ENCODE peak calls at places on chromosome 14, in six cellular contexts. F, N, X, E, Q and U are unnamed samples.

GRCh38 chr14:92532490-92533163 is 19.0 kb downstream of the RIN3 start:
- DNase-seq in Q (no peak), E (no peak), F (no peak), N (no peak), X (no peak), U (no peak)

GRCh38 chr14:57405562-57405961 is 15.2 kb downstream of the NAA30 start:
- DNase-seq in Q (no peak), N (no peak), F (no peak), X (no peak), E (no peak), U (no peak)

GRCh38 chr14:81176224-81176623 is 44.5 kb downstream of the GTF2A1 start:
- DNase-seq in N (no peak), F (no peak), X (no peak), Q (no peak), E (peak; percentile 34), U (no peak)

GRCh38 chr14:103698380-103699260 is 16.6 kb downstream of the XRCC3 start:
- DNase-seq in E (peak; percentile 23), N (no peak), Q (no peak), X (no peak), F (no peak), U (no peak)

GRCh38 chr14:93073833-93074769 is 41.6 kb downstream of the ITPK1 start:
- DNase-seq in X (peak; percentile 70), Q (no peak), N (no peak), E (peak; percentile 56), F (no peak), U (no peak)

GRCh38 chr14:52834440-52834842 is 43.0 kb upstream of the GNPNAT1 start:
- DNase-seq in Q (no peak), X (peak; percentile 75), N (no peak), F (peak; percentile 82), E (no peak), U (no peak)

GRCh38 chr14:26598081-26598671 is 343 bp upstream of the NOVA1 start:
- DNase-seq in E (peak; percentile 74), F (no peak), N (no peak), Q (peak; percentile 90), X (peak; percentile 97), U (peak; percentile 90)

GRCh38 chr14:69518341-69519101 is 34.0 kb downstream of the PLEKHD1 start:
- DNase-seq in N (no peak), X (no peak), Q (no peak), E (no peak), F (peak; percentile 22), U (no peak)

GRCh38 chr14:86574778-86575129 is 1044.8 kb downstream of the FLRT2 start:
- DNase-seq in X (no peak), E (no peak), F (no peak), N (no peak), Q (no peak), U (no peak)

GRCh38 chr14:102774391-102775153 is 2.7 kb upstream of the TRAF3 start:
- DNase-seq in F (peak; percentile 70), Q (peak; percentile 52), E (no peak), X (peak; percentile 83), N (no peak), U (no peak)

GRCh38 chr14:71555654-71556559 is 376.3 kb upstream of the RGS6 start:
- DNase-seq in X (peak; percentile 26), E (no peak), F (no peak), Q (no peak), N (no peak), U (no peak)

GRCh38 chr14:52399104-52399503 is 85.0 kb downstream of the PTGER2 start:
- DNase-seq in N (no peak), X (no peak), E (no peak), F (no peak), Q (no peak), U (no peak)

GRCh38 chr14:50823763-50824636 is 7.0 kb downstream of the NIN start:
- DNase-seq in E (no peak), F (no peak), N (no peak), Q (no peak), X (no peak), U (no peak)

GRCh38 chr14:102096569-102097188 is 9.8 kb upstream of the HSP90AA1 start:
- DNase-seq in F (peak; percentile 58), X (peak; percentile 89), Q (peak; percentile 90), N (no peak), E (peak; percentile 87), U (peak; percentile 88)

GRCh38 chr14:78335531-78335930 is 165.4 kb downstream of the NRXN3 start:
- DNase-seq in N (no peak), F (no peak), E (no peak), Q (no peak), X (no peak), U (no peak)

GRCh38 chr14:69246331-69246730 is 13.6 kb upstream of the GALNT16 start:
- DNase-seq in E (no peak), Q (peak; percentile 69), X (no peak), F (no peak), N (no peak), U (no peak)

GRCh38 chr14:64572721-64573508 is 23.2 kb downstream of the PPP1R36 start:
- DNase-seq in N (no peak), F (no peak), Q (no peak), E (no peak), X (no peak), U (no peak)

GRCh38 chr14:63508033-63508432 is 35.1 kb downstream of the PPP2R5E start:
- DNase-seq in X (no peak), E (no peak), F (no peak), N (no peak), Q (no peak), U (no peak)

GRCh38 chr14:53331247-53331646 is 178.1 kb upstream of the DDHD1 start:
- DNase-seq in N (no peak), E (no peak), Q (no peak), F (peak; percentile 30), X (peak; percentile 8), U (no peak)

DNA sequence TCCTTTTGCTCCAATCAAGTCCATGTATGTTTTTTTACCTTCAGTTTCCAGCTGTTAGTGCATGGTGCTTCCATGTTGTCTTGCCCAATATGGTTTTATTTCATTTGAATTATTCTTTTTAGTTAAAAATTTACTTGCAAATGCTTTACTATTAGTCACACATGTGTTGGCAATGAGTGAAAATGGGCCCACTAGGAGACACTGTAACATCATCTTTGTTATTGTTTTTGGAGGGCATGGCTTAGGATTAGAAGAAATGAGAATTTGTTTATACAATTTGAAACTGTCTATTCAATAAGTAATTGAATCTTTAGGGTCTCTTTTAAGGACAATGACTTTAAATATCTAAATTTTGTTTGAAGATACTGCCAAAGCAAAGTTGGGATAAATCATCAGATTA is 133.7 kb downstream of the BRMS1L start:
- DNase-seq in X (no peak), F (no peak), E (no peak), N (no peak), Q (no peak), U (no peak)
- TF ChIP-seq CTCF in X (no peak), F (peak; percentile 12), E (no peak), N (no peak), Q (no peak), U (peak; percentile 17)

GRCh38 chr14:104715416-104715815 is 8.6 kb upstream of the ADSS1 start:
- DNase-seq in E (no peak), N (no peak), Q (no peak), F (no peak), X (no peak), U (no peak)

GRCh38 chr14:104712881-104713734 is 10.9 kb upstream of the ADSS1 start:
- DNase-seq in F (no peak), N (no peak), Q (no peak), E (no peak), X (no peak), U (no peak)

GRCh38 chr14:104714681-104715080 is 9.3 kb upstream of the ADSS1 start:
- DNase-seq in F (no peak), X (no peak), N (no peak), Q (no peak), E (no peak), U (no peak)

GRCh38 chr14:104715871-104716270 is 8.2 kb upstream of the ADSS1 start:
- DNase-seq in Q (no peak), F (no peak), X (no peak), E (no peak), N (no peak), U (no peak)

DNA sequence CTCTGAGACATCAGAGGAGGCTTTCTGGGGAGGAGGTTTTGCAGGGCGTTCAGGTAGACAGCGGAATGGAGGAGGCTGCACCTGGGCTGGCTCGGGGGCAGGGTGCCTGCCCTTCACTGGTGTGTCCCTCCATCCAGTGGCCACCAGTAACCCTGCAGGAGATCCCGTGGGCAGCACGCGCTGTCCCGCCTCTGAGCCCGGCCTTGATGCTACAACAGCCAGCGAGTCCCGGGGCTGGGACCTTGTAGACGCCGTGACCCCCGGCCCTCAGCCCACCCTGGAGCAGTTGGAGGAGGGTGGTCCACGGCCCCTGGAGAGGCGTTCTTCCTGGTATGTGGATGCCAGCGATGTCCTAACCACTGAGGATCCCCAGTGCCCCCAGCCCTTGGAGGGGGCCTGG is 10.0 kb upstream of the ADSS1 start:
- DNase-seq in Q (no peak), X (no peak), F (no peak), E (no peak), N (no peak), U (no peak)
- TF ChIP-seq CTCF in Q (no peak), X (no peak), F (no peak), E (no peak), N (no peak), U (no peak)

GRCh38 chr14:58637391-58638230 is at the start of gene DACT1:
- DNase-seq in F (peak; percentile 51), N (no peak), E (peak; percentile 77), Q (peak; percentile 75), X (peak; percentile 86), U (peak; percentile 88)
- TF ChIP-seq CTCF in F (no peak), N (no peak), E (no peak), Q (no peak), X (no peak), U (peak; percentile 14)

DNA sequence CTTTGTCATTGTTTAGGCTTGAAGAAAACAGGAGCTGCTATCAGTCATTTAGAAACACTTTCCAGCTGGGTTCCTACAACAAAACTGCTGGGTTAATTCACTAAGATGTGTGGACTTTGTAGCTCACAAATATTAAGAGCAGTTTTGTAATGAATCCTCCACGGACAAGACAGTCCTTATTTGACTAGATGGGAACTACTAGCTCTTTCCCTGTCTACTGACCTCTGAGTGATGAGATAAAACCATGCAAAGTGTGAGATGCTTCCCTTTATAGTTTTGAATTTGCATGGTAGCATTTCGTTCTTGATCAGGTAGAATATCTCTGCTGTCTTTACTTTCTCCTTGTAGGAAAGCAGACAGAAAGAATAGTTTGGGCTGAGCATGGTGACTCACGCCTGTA is 72.9 kb upstream of the STXBP6 start:
- DNase-seq in N (no peak), X (no peak), Q (no peak), E (no peak), F (no peak), U (no peak)
- TF ChIP-seq CTCF in N (no peak), X (no peak), Q (no peak), E (no peak), F (no peak), U (no peak)

DNA sequence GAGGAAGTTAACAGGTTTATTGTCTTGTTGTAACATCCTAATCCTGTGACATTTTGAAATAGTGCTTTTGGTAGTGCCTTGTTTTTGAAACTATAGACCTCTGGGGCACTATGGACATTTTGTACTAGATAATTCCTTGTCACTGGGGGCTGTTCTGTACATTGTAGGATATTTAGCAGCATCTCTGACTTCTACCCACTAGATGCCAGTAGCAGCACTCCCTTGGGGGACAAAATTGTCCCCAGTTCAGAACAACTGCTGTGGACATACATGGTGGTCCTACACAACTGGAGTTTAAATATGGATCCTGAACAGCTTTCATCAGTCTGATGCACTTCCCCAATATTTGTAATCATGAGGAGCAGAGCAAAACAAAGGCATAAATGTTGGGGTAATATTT is 264.7 kb downstream of the RAD51B start:
- DNase-seq in X (peak; percentile 44), E (no peak), F (peak; percentile 15), Q (no peak), N (no peak), U (no peak)
- TF ChIP-seq CTCF in X (peak; percentile 15), E (no peak), F (peak; percentile 62), Q (no peak), N (no peak), U (peak; percentile 40)